ENCODE peak calls at places on chromosomes 4 and X, in four cellular contexts. T is spleen, V is tibial nerve, Z is A549. Y is an unnamed sample. For H3K4me1, the result is how much of the 10 kb centered on the place peaks cover.

GRCh38 chr4:126630171-126630570 is 1002.6 kb upstream of the INTU start:
- DNase-seq in V (no peak), T (no peak), Z (no peak), Y (no peak)

GRCh38 chr4:5158391-5158770 is 107.1 kb downstream of the STK32B start:
- DNase-seq in V (no peak), T (no peak), Z (peak), Y (no peak)

GRCh38 chrX:2578864-2579263 is 78.1 kb upstream of the DHRSX start:
- DNase-seq in V (no peak), T (no peak), Z (no peak), Y (no peak)

GRCh38 chr4:10305816-10306215 is 151.4 kb downstream of the ZNF518B start:
- DNase-seq in V (no peak), Z (no peak), T (no peak), Y (no peak)

GRCh38 chrX:78710146-78710545 is 37.4 kb upstream of the LPAR4 start:
- DNase-seq in Z (no peak), T (no peak), V (no peak), Y (no peak)

GRCh38 chrX:115563633-115564182 is 2.7 kb downstream of the PLS3 start:
- DNase-seq in T (no peak), V (no peak), Z (no peak), Y (no peak)

GRCh38 chr4:184384056-184384809 is 90.1 kb downstream of the IRF2 start:
- DNase-seq in Z (no peak), T (peak), V (peak), Y (no peak)

GRCh38 chrX:19772759-19773623 is 114.4 kb downstream of the SH3KBP1 start:
- DNase-seq in T (no peak), V (no peak), Z (no peak), Y (no peak)

GRCh38 chr4:35943606-35944005 is 300.7 kb downstream of the ARAP2 start:
- DNase-seq in V (no peak), Z (no peak), T (no peak), Y (no peak)

GRCh38 chr4:4761128-4761991 is 98.1 kb upstream of the MSX1 start:
- DNase-seq in Z (no peak), V (no peak), T (no peak), Y (no peak)

GRCh38 chrX:73400136-73400748 is 46.6 kb upstream of the CDX4 start:
- DNase-seq in V (no peak), T (no peak), Z (peak), Y (no peak)

GRCh38 chr4:42446823-42447222 is 49.5 kb downstream of the SHISA3 start:
- DNase-seq in Z (no peak), T (no peak), V (no peak), Y (no peak)

GRCh38 chr4:151331276-151332042 is 6.1 kb upstream of the SH3D19 start:
- DNase-seq in Z (no peak), T (no peak), V (no peak), Y (no peak)

GRCh38 chr4:74463123-74463522 is 18.2 kb downstream of the AREG start:
- DNase-seq in Z (no peak), V (no peak), T (no peak), Y (no peak)

GRCh38 chr4:25163216-25163615 is 3.0 kb upstream of the SEPSECS start:
- DNase-seq in T (no peak), Z (no peak), V (no peak), Y (no peak)

GRCh38 chr4:158208931-158209640 is 1.2 kb upstream of the TMEM144 start:
- DNase-seq in Z (no peak), V (no peak), T (peak), Y (no peak)

GRCh38 chrX:23792861-23793553 is 10.0 kb downstream of the SAT1 start:
- DNase-seq in Z (no peak), T (no peak), V (no peak), Y (no peak)

GRCh38 chr4:156102411-156102810 is 148.7 kb upstream of the CTSO start:
- DNase-seq in T (no peak), V (no peak), Z (no peak), Y (no peak)

GRCh38 chrX:107576841-107577240 is 51.5 kb upstream of the PRPS1 start:
- DNase-seq in V (no peak), T (no peak), Z (no peak), Y (no peak)

DNA sequence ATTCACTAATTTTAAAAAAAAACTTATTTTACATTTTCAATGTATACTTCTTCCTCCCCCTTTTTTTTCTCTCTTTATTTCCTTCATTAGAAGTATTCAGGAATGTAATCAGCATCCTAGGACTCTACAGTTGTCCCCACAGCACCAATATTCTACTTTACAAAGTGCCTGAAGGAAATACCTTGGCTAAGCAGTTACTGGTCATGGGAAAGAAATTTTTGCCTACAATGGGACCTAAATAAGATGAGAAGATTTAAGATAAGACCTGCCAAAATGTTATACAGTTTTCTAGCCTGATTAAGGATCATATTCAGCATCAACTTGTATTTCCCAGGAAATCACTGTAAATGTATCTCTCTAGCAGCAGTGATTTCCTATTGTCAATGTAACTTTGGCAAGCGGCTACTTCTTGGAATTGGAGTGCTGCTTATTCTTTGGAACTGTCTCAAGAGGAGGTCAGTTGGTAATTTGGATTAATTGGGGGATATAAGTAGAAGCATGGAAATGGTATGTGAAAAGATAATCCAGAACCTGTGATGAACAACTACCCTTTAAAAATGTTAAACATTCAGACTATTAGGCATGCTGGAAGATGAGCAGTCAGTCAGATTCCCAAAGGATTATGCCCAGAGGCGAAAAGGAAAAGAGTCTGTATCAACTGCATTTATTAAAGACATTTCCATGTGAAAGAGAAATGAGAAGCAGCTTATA is 62.7 kb downstream of the SEC24D start:
- DNase-seq in Z (no peak), V (no peak), T (no peak), Y (no peak)
- H3K4me1 ChIP-seq in Z (under half), V (under half), T (under half), Y (half or more)

DNA sequence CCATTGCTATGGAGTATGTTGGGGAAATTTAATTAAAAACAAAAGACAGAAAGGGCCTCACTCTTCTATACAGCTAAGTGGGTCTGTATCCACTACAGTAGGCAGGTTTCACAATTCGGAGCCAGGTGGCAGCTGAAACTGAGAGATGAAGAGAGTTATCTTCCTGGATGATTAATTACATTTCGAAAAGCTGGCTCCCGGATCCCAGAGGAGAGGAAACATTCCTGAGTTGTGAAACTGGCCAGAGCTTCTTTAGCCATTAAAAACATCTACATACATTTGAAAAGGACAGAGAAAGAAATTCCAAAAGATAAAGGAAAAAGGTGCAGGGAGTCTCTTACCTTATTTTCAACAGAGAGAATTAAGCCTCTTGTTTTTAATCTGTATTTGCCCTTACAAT is 15.5 kb upstream of the PDZD4 start:
- DNase-seq in Z (no peak), T (no peak), V (no peak), Y (no peak)
- H3K27ac ChIP-seq in Z (no peak), T (no peak), V (no peak), Y (no peak)

DNA sequence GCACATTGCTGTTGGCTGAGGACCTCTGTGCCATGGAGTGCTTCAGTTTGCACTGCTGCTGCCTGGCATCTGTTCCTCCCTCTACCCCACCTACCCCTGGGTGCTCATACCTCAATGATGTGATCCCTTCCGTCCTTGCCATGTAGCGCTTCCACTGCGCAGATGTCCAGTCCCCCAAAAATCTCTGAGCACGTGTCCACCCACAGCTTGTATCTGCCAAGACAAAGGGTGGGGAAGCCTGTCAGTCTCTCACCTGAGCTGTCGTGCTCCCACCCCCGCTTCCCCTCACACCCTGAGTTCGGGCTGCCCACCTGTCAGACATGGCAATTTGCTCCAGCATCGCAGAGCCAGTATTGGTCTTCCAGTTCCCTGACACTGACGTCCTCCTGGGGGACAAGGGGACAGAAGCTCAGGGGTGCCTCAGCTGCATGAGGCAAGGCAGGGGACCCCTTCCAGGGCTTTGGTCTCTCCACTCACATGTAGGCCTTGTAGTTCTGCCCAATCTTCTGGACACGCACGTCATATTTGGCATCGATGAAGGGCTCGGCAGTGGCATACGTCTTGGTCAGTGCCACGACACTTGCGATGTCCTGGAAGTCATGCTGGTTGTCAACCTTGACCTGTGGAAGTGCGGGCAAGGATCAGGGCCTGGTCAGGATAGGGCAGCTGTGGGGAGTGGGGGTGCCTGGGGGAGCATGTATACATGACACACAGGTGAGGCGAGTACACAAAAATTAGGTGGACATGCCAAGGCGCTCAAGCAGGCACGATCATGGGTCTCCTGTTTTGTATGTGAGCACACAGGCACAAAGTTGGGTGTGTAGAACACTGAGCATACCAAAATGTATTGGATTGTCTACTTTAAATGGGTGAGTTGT is 6.0 kb upstream of the TIMP1 start:
- DNase-seq in Z (no peak), V (no peak), T (no peak), Y (no peak)
- TF ChIP-seq POLR2A in Z (no peak), V (no peak), T (no peak), Y (no peak)

GRCh38 chr4:120066182-120066524 is 495 bp downstream of the MAD2L1 start:
- DNase-seq in V (no peak), Z (peak), T (no peak), Y (no peak)

GRCh38 chr4:120066525-120067333 is at the start of gene MAD2L1:
- DNase-seq in T (peak), V (peak), Z (peak), Y (peak)

GRCh38 chr4:120070191-120070590 is 3.5 kb upstream of the MAD2L1 start:
- DNase-seq in T (no peak), V (no peak), Z (no peak), Y (no peak)

GRCh38 chr4:120062663-120063195 is 3.9 kb downstream of the MAD2L1 start:
- DNase-seq in T (no peak), V (no peak), Z (no peak), Y (no peak)

GRCh38 chr4:120064887-120065286 is 1.8 kb downstream of the MAD2L1 start:
- DNase-seq in Z (no peak), T (no peak), V (no peak), Y (no peak)
- H3K4me1 ChIP-seq in Z (under half), T (under half), V (under half), Y (under half)

GRCh38 chr4:40526741-40527140 is 102.9 kb downstream of the RBM47 start:
- DNase-seq in Z (no peak), T (no peak), V (no peak), Y (no peak)
- H3K27ac ChIP-seq in Z (peak), T (no peak), V (peak), Y (no peak)

GRCh38 chr4:112230879-112231778 is 458 bp upstream of the AP1AR start:
- DNase-seq in T (peak), V (peak), Z (peak), Y (peak)
- TF ChIP-seq POLR2A in T (no peak), V (no peak), Z (no peak), Y (no peak)

Y was measured in heart left ventricle.